ENCODE peak calls at places on chromosomes 4 and X, in seven cellular contexts. One of them, this sample, is unnamed.
A peak's percentile ranks its signal among the peaks of the same experiment; 100 is the strongest.

GRCh38 chr4:159048166-159048886 is 54.6 kb upstream of the RAPGEF2 start:
- DNase-seq in adrenal gland: peak; percentile 69
- DNase-seq in A549: peak; percentile 21
- DNase-seq in psoas muscle: peak; percentile 67
- DNase-seq in fibroblast of the aortic adventitia: peak; percentile 86
- DNase-seq in lower leg skin: peak; percentile 39
- DNase-seq in fibroblast of lung: peak; percentile 73
- DNase-seq in this sample: peak; percentile 86

GRCh38 chr4:119823891-119824290 is 195.3 kb upstream of the PDE5A start:
- DNase-seq in psoas muscle: no peak
- DNase-seq in fibroblast of the aortic adventitia: no peak
- DNase-seq in lower leg skin: no peak
- DNase-seq in adrenal gland: no peak
- DNase-seq in fibroblast of lung: no peak
- DNase-seq in A549: no peak
- DNase-seq in this sample: no peak

GRCh38 chr4:109334596-109335105 is 32.2 kb upstream of the COL25A1 start:
- DNase-seq in psoas muscle: no peak
- DNase-seq in fibroblast of the aortic adventitia: no peak
- DNase-seq in fibroblast of lung: no peak
- DNase-seq in adrenal gland: no peak
- DNase-seq in A549: no peak
- DNase-seq in lower leg skin: no peak
- DNase-seq in this sample: no peak

GRCh38 chr4:134585972-134586371 is 384.4 kb upstream of the PABPC4L start:
- DNase-seq in psoas muscle: no peak
- DNase-seq in A549: no peak
- DNase-seq in lower leg skin: no peak
- DNase-seq in fibroblast of the aortic adventitia: no peak
- DNase-seq in adrenal gland: no peak
- DNase-seq in fibroblast of lung: no peak
- DNase-seq in this sample: no peak

GRCh38 chr4:25722964-25723363 is 67.3 kb downstream of the SLC34A2 start:
- DNase-seq in A549: no peak
- DNase-seq in fibroblast of the aortic adventitia: no peak
- DNase-seq in fibroblast of lung: no peak
- DNase-seq in adrenal gland: no peak
- DNase-seq in psoas muscle: no peak
- DNase-seq in lower leg skin: no peak
- DNase-seq in this sample: no peak

GRCh38 chr4:66769436-66769835 is 775.9 kb downstream of the CENPC start:
- DNase-seq in A549: no peak
- DNase-seq in fibroblast of the aortic adventitia: no peak
- DNase-seq in lower leg skin: no peak
- DNase-seq in adrenal gland: no peak
- DNase-seq in fibroblast of lung: no peak
- DNase-seq in psoas muscle: no peak
- DNase-seq in this sample: no peak

GRCh38 chrX:103329991-103330390 is at the start of gene TCEAL7:
- DNase-seq in adrenal gland: no peak
- DNase-seq in fibroblast of lung: peak; percentile 61
- DNase-seq in A549: no peak
- DNase-seq in lower leg skin: no peak
- DNase-seq in fibroblast of the aortic adventitia: peak; percentile 57
- DNase-seq in psoas muscle: peak; percentile 44
- DNase-seq in this sample: no peak

GRCh38 chrX:70049925-70050324 is at the start of gene AWAT2:
- DNase-seq in A549: no peak
- DNase-seq in adrenal gland: no peak
- DNase-seq in fibroblast of the aortic adventitia: no peak
- DNase-seq in fibroblast of lung: no peak
- DNase-seq in lower leg skin: no peak
- DNase-seq in psoas muscle: no peak
- DNase-seq in this sample: no peak

GRCh38 chr4:80202190-80202711 is 4.9 kb downstream of the PRDM8 start:
- DNase-seq in A549: peak; percentile 63
- DNase-seq in lower leg skin: peak; percentile 69
- DNase-seq in fibroblast of lung: peak; percentile 67
- DNase-seq in psoas muscle: peak; percentile 91
- DNase-seq in adrenal gland: peak; percentile 75
- DNase-seq in fibroblast of the aortic adventitia: peak; percentile 71
- DNase-seq in this sample: peak; percentile 55

GRCh38 chr4:80011636-80012236 is 61.3 kb downstream of the ANTXR2 start:
- DNase-seq in adrenal gland: no peak
- DNase-seq in A549: no peak
- DNase-seq in lower leg skin: no peak
- DNase-seq in fibroblast of lung: peak; percentile 79
- DNase-seq in psoas muscle: no peak
- DNase-seq in fibroblast of the aortic adventitia: peak; percentile 94
- DNase-seq in this sample: peak; percentile 81

GRCh38 chrX:69740317-69740716 is 124.4 kb downstream of the EDA start:
- DNase-seq in fibroblast of the aortic adventitia: no peak
- DNase-seq in A549: no peak
- DNase-seq in adrenal gland: no peak
- DNase-seq in lower leg skin: no peak
- DNase-seq in fibroblast of lung: no peak
- DNase-seq in psoas muscle: no peak
- DNase-seq in this sample: no peak

GRCh38 chr4:56210397-56210796 is 176.9 kb downstream of the AASDH start:
- DNase-seq in lower leg skin: no peak
- DNase-seq in psoas muscle: no peak
- DNase-seq in fibroblast of lung: no peak
- DNase-seq in fibroblast of the aortic adventitia: no peak
- DNase-seq in adrenal gland: no peak
- DNase-seq in A549: no peak
- DNase-seq in this sample: no peak

GRCh38 chrX:155923200-155923599 is 42.1 kb downstream of the VAMP7 start:
- DNase-seq in psoas muscle: no peak
- DNase-seq in fibroblast of the aortic adventitia: no peak
- DNase-seq in fibroblast of lung: no peak
- DNase-seq in lower leg skin: no peak
- DNase-seq in A549: no peak
- DNase-seq in adrenal gland: no peak
- DNase-seq in this sample: no peak

GRCh38 chr4:128241425-128241913 is 46.1 kb downstream of the PGRMC2 start:
- DNase-seq in adrenal gland: no peak
- DNase-seq in fibroblast of the aortic adventitia: peak; percentile 97
- DNase-seq in psoas muscle: no peak
- DNase-seq in fibroblast of lung: peak; percentile 99
- DNase-seq in lower leg skin: peak; percentile 31
- DNase-seq in A549: peak; percentile 17
- DNase-seq in this sample: peak; percentile 91

GRCh38 chr4:123478859-123479345 is 82.3 kb downstream of the SPRY1 start:
- DNase-seq in psoas muscle: no peak
- DNase-seq in A549: no peak
- DNase-seq in fibroblast of the aortic adventitia: peak; percentile 6
- DNase-seq in lower leg skin: no peak
- DNase-seq in fibroblast of lung: peak; percentile 56
- DNase-seq in adrenal gland: no peak
- DNase-seq in this sample: peak; percentile 33

GRCh38 chr4:32499176-32499575 is 1779.0 kb downstream of the PCDH7 start:
- DNase-seq in psoas muscle: no peak
- DNase-seq in fibroblast of lung: peak; percentile 87
- DNase-seq in fibroblast of the aortic adventitia: peak; percentile 84
- DNase-seq in adrenal gland: no peak
- DNase-seq in A549: no peak
- DNase-seq in lower leg skin: no peak
- DNase-seq in this sample: peak; percentile 93
- H3K4me3 ChIP-seq in psoas muscle: no peak overlapping the region
- H3K4me3 ChIP-seq in fibroblast of lung: no peak overlapping the region
- H3K4me3 ChIP-seq in fibroblast of the aortic adventitia: no peak overlapping the region
- H3K4me3 ChIP-seq in adrenal gland: no peak overlapping the region
- H3K4me3 ChIP-seq in A549: no peak overlapping the region
- H3K4me3 ChIP-seq in lower leg skin: no peak overlapping the region
- H3K4me3 ChIP-seq in this sample: no peak overlapping the region

GRCh38 chr4:84481077-84481878 is 17.8 kb downstream of the NKX6-1 start:
- DNase-seq in fibroblast of the aortic adventitia: no peak
- DNase-seq in adrenal gland: no peak
- DNase-seq in A549: no peak
- DNase-seq in lower leg skin: no peak
- DNase-seq in psoas muscle: no peak
- DNase-seq in fibroblast of lung: no peak
- DNase-seq in this sample: no peak

GRCh38 chr4:84479663-84480062 is 19.4 kb downstream of the NKX6-1 start:
- DNase-seq in fibroblast of lung: no peak
- DNase-seq in lower leg skin: no peak
- DNase-seq in fibroblast of the aortic adventitia: no peak
- DNase-seq in adrenal gland: no peak
- DNase-seq in A549: no peak
- DNase-seq in psoas muscle: no peak
- DNase-seq in this sample: no peak

GRCh38 chr4:84474107-84474506 is 25.0 kb downstream of the NKX6-1 start:
- DNase-seq in fibroblast of lung: no peak
- DNase-seq in psoas muscle: no peak
- DNase-seq in lower leg skin: no peak
- DNase-seq in A549: no peak
- DNase-seq in adrenal gland: no peak
- DNase-seq in fibroblast of the aortic adventitia: no peak
- DNase-seq in this sample: no peak

GRCh38 chr4:84480082-84480481 is 19.0 kb downstream of the NKX6-1 start:
- DNase-seq in A549: no peak
- DNase-seq in lower leg skin: no peak
- DNase-seq in psoas muscle: no peak
- DNase-seq in fibroblast of lung: no peak
- DNase-seq in adrenal gland: no peak
- DNase-seq in fibroblast of the aortic adventitia: no peak
- DNase-seq in this sample: no peak

DNA sequence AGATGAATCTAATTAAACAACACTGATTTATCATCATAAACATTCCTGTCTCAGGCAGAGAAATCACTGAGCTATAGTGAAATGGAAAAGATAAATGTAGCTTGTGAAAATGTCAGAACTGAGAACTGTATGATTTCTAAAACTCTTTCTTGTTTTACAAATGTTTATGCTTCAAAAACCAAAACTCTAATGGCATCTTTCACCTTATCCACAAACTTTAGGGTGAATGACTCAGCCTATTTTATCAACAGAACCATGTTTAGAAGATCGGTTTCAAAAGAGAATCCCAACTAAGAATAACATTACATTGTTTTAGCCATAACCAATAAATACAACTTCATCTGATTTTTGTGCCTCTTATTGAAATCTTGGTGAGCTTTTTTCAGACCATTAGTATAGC is 21.4 kb downstream of the NKX6-1 start:
- DNase-seq in fibroblast of the aortic adventitia: no peak
- DNase-seq in adrenal gland: no peak
- DNase-seq in psoas muscle: no peak
- DNase-seq in lower leg skin: no peak
- DNase-seq in fibroblast of lung: no peak
- DNase-seq in A549: no peak
- DNase-seq in this sample: no peak
- H3K4me3 ChIP-seq in fibroblast of the aortic adventitia: no peak overlapping the region
- H3K4me3 ChIP-seq in adrenal gland: no peak overlapping the region
- H3K4me3 ChIP-seq in psoas muscle: no peak overlapping the region
- H3K4me3 ChIP-seq in lower leg skin: no peak overlapping the region
- H3K4me3 ChIP-seq in fibroblast of lung: no peak overlapping the region
- H3K4me3 ChIP-seq in A549: no peak overlapping the region
- H3K4me3 ChIP-seq in this sample: no peak overlapping the region

GRCh38 chr4:2303686-2304320 is 41.9 kb upstream of the MXD4 start:
- DNase-seq in lower leg skin: no peak
- DNase-seq in A549: no peak
- DNase-seq in fibroblast of the aortic adventitia: no peak
- DNase-seq in psoas muscle: no peak
- DNase-seq in fibroblast of lung: no peak
- DNase-seq in adrenal gland: peak; percentile 19
- DNase-seq in this sample: no peak
- H3K4me3 ChIP-seq in lower leg skin: no peak overlapping the region
- H3K4me3 ChIP-seq in A549: no peak overlapping the region
- H3K4me3 ChIP-seq in fibroblast of the aortic adventitia: no peak overlapping the region
- H3K4me3 ChIP-seq in psoas muscle: no peak overlapping the region
- H3K4me3 ChIP-seq in fibroblast of lung: no peak overlapping the region
- H3K4me3 ChIP-seq in adrenal gland: no peak overlapping the region
- H3K4me3 ChIP-seq in this sample: no peak overlapping the region

GRCh38 chr4:176238157-176238608 is 30.8 kb downstream of the ASB5 start:
- DNase-seq in A549: no peak
- DNase-seq in psoas muscle: no peak
- DNase-seq in fibroblast of the aortic adventitia: peak; percentile 97
- DNase-seq in adrenal gland: no peak
- DNase-seq in lower leg skin: no peak
- DNase-seq in fibroblast of lung: peak; percentile 98
- DNase-seq in this sample: peak; percentile 78
- H3K4me3 ChIP-seq in A549: no peak overlapping the region
- H3K4me3 ChIP-seq in psoas muscle: peak overlapping the region; percentile 44
- H3K4me3 ChIP-seq in fibroblast of the aortic adventitia: no peak overlapping the region
- H3K4me3 ChIP-seq in adrenal gland: no peak overlapping the region
- H3K4me3 ChIP-seq in lower leg skin: no peak overlapping the region
- H3K4me3 ChIP-seq in fibroblast of lung: no peak overlapping the region
- H3K4me3 ChIP-seq in this sample: no peak overlapping the region

DNA sequence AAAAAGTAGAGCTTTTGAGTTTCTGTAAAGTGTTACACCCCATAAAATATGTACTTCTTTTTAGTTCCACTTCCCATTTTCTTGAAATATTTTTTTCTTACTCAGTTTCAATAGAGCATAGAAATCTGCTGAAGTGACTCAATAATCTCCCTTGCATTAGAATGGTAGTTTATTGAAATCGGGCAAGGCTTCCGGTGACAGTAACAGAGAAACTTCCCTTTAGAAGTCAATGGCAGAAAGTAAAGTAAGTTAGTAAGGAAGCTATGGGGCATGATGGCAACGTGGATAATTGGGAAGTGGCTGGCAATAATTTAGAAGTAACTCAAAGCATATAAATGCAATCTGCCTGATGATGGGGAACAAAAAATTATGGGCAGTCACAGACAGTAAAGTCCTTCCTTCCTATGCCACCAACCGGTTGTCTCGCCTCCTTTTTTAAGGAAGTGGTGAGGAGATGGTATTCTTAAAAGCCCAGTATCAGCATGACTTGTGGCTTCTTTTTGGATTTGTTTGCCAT is 7.6 kb downstream of the CYBB start:
- DNase-seq in psoas muscle: no peak
- DNase-seq in lower leg skin: peak; percentile 13
- DNase-seq in A549: no peak
- DNase-seq in adrenal gland: no peak
- DNase-seq in fibroblast of the aortic adventitia: no peak
- DNase-seq in fibroblast of lung: no peak
- DNase-seq in this sample: no peak
- H3K4me3 ChIP-seq in psoas muscle: no peak overlapping the region
- H3K4me3 ChIP-seq in lower leg skin: no peak overlapping the region
- H3K4me3 ChIP-seq in A549: no peak overlapping the region
- H3K4me3 ChIP-seq in adrenal gland: no peak overlapping the region
- H3K4me3 ChIP-seq in fibroblast of the aortic adventitia: no peak overlapping the region
- H3K4me3 ChIP-seq in fibroblast of lung: no peak overlapping the region
- H3K4me3 ChIP-seq in this sample: no peak overlapping the region

This sample was measured in brain microvascular endothelial cell.